ENCODE peak calls at places on chromosomes 16 and 17, in eight cellular contexts. O is AG04450; V is stimulated activated CD8-positive, alpha-beta memory T cell treated with anti-CD3 and anti-CD28 coated beads, Interleukin-4, amount 100 ng/mL, for 24 hours; B is NCI-H2171; M is iris pigment epithelial cell; Z is omental fat pad; Y is naive thymus-derived CD8-positive, alpha-beta T cell; R is HEK293T. E is an unnamed sample.
A peak's percentile ranks its signal among the peaks of the same experiment; 100 is the strongest.

GRCh38 chr16:57867000-57867561 is 64.8 kb upstream of the KIFC3 start:
- DNase-seq in V (no peak), B (no peak), Y (no peak), R (no peak), Z (no peak), O (no peak), M (no peak), E (no peak)

GRCh38 chr16:72474511-72475123 is 302.7 kb upstream of the PMFBP1 start:
- DNase-seq in O (peak; percentile 16), Z (no peak), V (no peak), Y (no peak), M (peak; percentile 96), B (no peak), R (no peak), E (no peak)

GRCh38 chr17:45646288-45646988 is 137.7 kb upstream of the CRHR1 start:
- DNase-seq in M (no peak), O (no peak), R (no peak), B (no peak), Z (no peak), V (no peak), Y (no peak), E (no peak)

GRCh38 chr16:72990003-72990521 is 57.9 kb downstream of the ZFHX3 start:
- DNase-seq in V (no peak), Y (no peak), B (no peak), R (peak; percentile 42), Z (peak; percentile 32), O (peak; percentile 20), M (peak; percentile 75), E (no peak)

GRCh38 chr16:69566437-69567030 is 768 bp downstream of the NFAT5 start:
- DNase-seq in M (peak; percentile 70), O (no peak), Y (peak; percentile 42), V (no peak), B (no peak), R (peak; percentile 43), Z (no peak), E (peak; percentile 46)

GRCh38 chr16:83903739-83904138 is 4.8 kb downstream of the MLYCD start:
- DNase-seq in R (no peak), Y (no peak), Z (no peak), O (no peak), V (no peak), B (peak; percentile 69), M (no peak), E (no peak)

GRCh38 chr16:29698484-29699323 is 19.7 kb downstream of the QPRT start:
- DNase-seq in V (no peak), O (no peak), M (no peak), B (no peak), R (no peak), Z (no peak), Y (no peak), E (no peak)

GRCh38 chr17:18224428-18225120 is 861 bp upstream of the LLGL1 start:
- DNase-seq in M (peak; percentile 28), Y (no peak), O (no peak), Z (no peak), V (no peak), R (peak; percentile 16), B (no peak), E (no peak)

GRCh38 chr17:29251969-29252866 is 5.6 kb downstream of the CRYBA1 start:
- DNase-seq in Y (no peak), M (peak; percentile 63), Z (no peak), B (peak; percentile 21), O (no peak), R (peak; percentile 12), V (no peak), E (no peak)

GRCh38 chr17:67461228-67461780 is 84.2 kb downstream of the PITPNC1 start:
- DNase-seq in B (no peak), R (no peak), Z (no peak), O (no peak), V (no peak), Y (no peak), M (no peak), E (no peak)

GRCh38 chr17:75783069-75783783 is 1.4 kb upstream of the UNK start:
- DNase-seq in O (no peak), M (peak; percentile 75), V (no peak), B (peak; percentile 23), Y (no peak), Z (no peak), R (no peak), E (no peak)

GRCh38 chr17:37079735-37080134 is 131.0 kb downstream of the AATF start:
- DNase-seq in O (no peak), V (no peak), R (no peak), M (peak; percentile 75), B (no peak), Y (no peak), Z (no peak), E (no peak)

GRCh38 chr17:17883801-17884200 is 47.0 kb upstream of the SREBF1 start:
- DNase-seq in Y (no peak), V (no peak), M (no peak), R (no peak), B (no peak), Z (no peak), O (no peak), E (no peak)

GRCh38 chr16:89695875-89696597 is 5.5 kb downstream of the SPATA2L start:
- DNase-seq in O (no peak), Y (no peak), M (no peak), V (no peak), B (no peak), R (no peak), Z (no peak), E (no peak)

GRCh38 chr17:43356999-43357398 is 41.8 kb upstream of the ARL4D start:
- DNase-seq in Y (no peak), B (no peak), Z (no peak), V (no peak), O (peak; percentile 76), R (no peak), M (peak; percentile 93), E (no peak)

GRCh38 chr16:78307824-78308528 is 208.5 kb downstream of the WWOX start:
- DNase-seq in M (no peak), O (no peak), B (no peak), R (no peak), Z (no peak), V (no peak), Y (no peak), E (no peak)

GRCh38 chr16:60110531-60110930 is 1376.4 kb upstream of the GOT2 start:
- DNase-seq in R (no peak), V (no peak), B (no peak), O (no peak), Z (no peak), M (no peak), Y (no peak), E (no peak)

GRCh38 chr17:13626703-13627102 is 25.0 kb upstream of the HS3ST3A1 start:
- DNase-seq in Y (no peak), V (no peak), R (no peak), B (no peak), M (peak; percentile 84), O (peak; percentile 61), Z (no peak), E (no peak)

GRCh38 chr17:41835800-41836549 is at the start of gene NT5C3B:
- DNase-seq in M (no peak), O (no peak), Y (peak; percentile 65), V (peak; percentile 40), R (peak; percentile 98), Z (no peak), B (peak; percentile 63), E (peak; percentile 81)

GRCh38 chr16:76278976-76279375 is 1.8 kb downstream of the CNTNAP4 start:
- DNase-seq in Y (no peak), V (no peak), Z (no peak), O (no peak), M (peak; percentile 30), B (no peak), R (no peak), E (no peak)